ENCODE peak calls at places on chromosomes 6 and 20, in four cellular contexts. One of them, this sample, is unnamed.

GRCh38 chr6:48835421-48835958 is 627.6 kb downstream of the MMUT start:
- DNase-seq in HepG2: no peak
- DNase-seq in SK-N-SH: no peak
- DNase-seq in H1: no peak
- DNase-seq in this sample: no peak

GRCh38 chr6:11429577-11429976 is 108.0 kb upstream of the TMEM170B start:
- DNase-seq in HepG2: no peak
- DNase-seq in SK-N-SH: no peak
- DNase-seq in H1: no peak
- DNase-seq in this sample: no peak

GRCh38 chr6:52325695-52326471 is 36.1 kb upstream of the PAQR8 start:
- DNase-seq in HepG2: peak
- DNase-seq in SK-N-SH: no peak
- DNase-seq in H1: peak
- DNase-seq in this sample: no peak

GRCh38 chr6:26420607-26421235 is 18.6 kb downstream of the BTN3A1 start:
- DNase-seq in HepG2: peak
- DNase-seq in SK-N-SH: peak
- DNase-seq in H1: no peak
- DNase-seq in this sample: no peak

GRCh38 chr20:36193937-36194712 is 39.6 kb downstream of the EPB41L1 start:
- DNase-seq in HepG2: no peak
- DNase-seq in SK-N-SH: no peak
- DNase-seq in H1: no peak
- DNase-seq in this sample: no peak

GRCh38 chr6:35048031-35048613 is 93.0 kb downstream of the TCP11 start:
- DNase-seq in HepG2: no peak
- DNase-seq in SK-N-SH: peak
- DNase-seq in H1: no peak
- DNase-seq in this sample: no peak

GRCh38 chr20:4666001-4666470 is 55.7 kb upstream of the PRND start:
- DNase-seq in HepG2: no peak
- DNase-seq in SK-N-SH: no peak
- DNase-seq in H1: no peak
- DNase-seq in this sample: no peak

GRCh38 chr6:111592726-111593515 is 12.8 kb downstream of the TRAF3IP2 start:
- DNase-seq in HepG2: no peak
- DNase-seq in SK-N-SH: peak
- DNase-seq in H1: no peak
- DNase-seq in this sample: no peak

GRCh38 chr6:11586117-11586516 is 48.6 kb downstream of the TMEM170B start:
- DNase-seq in HepG2: no peak
- DNase-seq in SK-N-SH: no peak
- DNase-seq in H1: no peak
- DNase-seq in this sample: no peak

GRCh38 chr6:79713701-79714322 is 82.7 kb downstream of the SH3BGRL2 start:
- DNase-seq in HepG2: peak
- DNase-seq in SK-N-SH: peak
- DNase-seq in H1: no peak
- DNase-seq in this sample: no peak

GRCh38 chr6:142763205-142763604 is 181.8 kb downstream of the HIVEP2 start:
- DNase-seq in HepG2: no peak
- DNase-seq in SK-N-SH: no peak
- DNase-seq in H1: no peak
- DNase-seq in this sample: no peak

GRCh38 chr6:149015877-149016525 is 269.2 kb downstream of the UST start:
- DNase-seq in HepG2: no peak
- DNase-seq in SK-N-SH: no peak
- DNase-seq in H1: no peak
- DNase-seq in this sample: no peak

GRCh38 chr6:32983964-32984638 is 15.7 kb downstream of the BRD2 start:
- DNase-seq in HepG2: no peak
- DNase-seq in SK-N-SH: no peak
- DNase-seq in H1: no peak
- DNase-seq in this sample: no peak

GRCh38 chr6:18153311-18153703 is 1.6 kb downstream of the TPMT start:
- DNase-seq in HepG2: no peak
- DNase-seq in SK-N-SH: no peak
- DNase-seq in H1: no peak
- DNase-seq in this sample: no peak

GRCh38 chr6:7469696-7470095 is 71.8 kb upstream of the DSP start:
- DNase-seq in HepG2: no peak
- DNase-seq in SK-N-SH: no peak
- DNase-seq in H1: no peak
- DNase-seq in this sample: no peak

GRCh38 chr20:61253640-61254511 is 1.8 kb downstream of the CDH4 start:
- DNase-seq in HepG2: no peak
- DNase-seq in SK-N-SH: peak
- DNase-seq in H1: no peak
- DNase-seq in this sample: no peak

GRCh38 chr6:136403166-136403980 is 113.7 kb upstream of the BCLAF1 start:
- DNase-seq in HepG2: no peak
- DNase-seq in SK-N-SH: no peak
- DNase-seq in H1: no peak
- DNase-seq in this sample: no peak

GRCh38 chr6:781350-781961 is 88.5 kb upstream of the EXOC2 start:
- DNase-seq in HepG2: no peak
- DNase-seq in SK-N-SH: no peak
- DNase-seq in H1: no peak
- DNase-seq in this sample: no peak

GRCh38 chr6:136749359-136749758 is 42.9 kb downstream of the MAP3K5 start:
- DNase-seq in HepG2: no peak
- DNase-seq in SK-N-SH: no peak
- DNase-seq in H1: no peak
- DNase-seq in this sample: no peak

GRCh38 chr6:5737460-5737859 is 269.3 kb downstream of the NRN1 start:
- DNase-seq in HepG2: no peak
- DNase-seq in SK-N-SH: no peak
- DNase-seq in H1: no peak
- DNase-seq in this sample: no peak

GRCh38 chr20:1965520-1966278 is 28.2 kb downstream of the PDYN start:
- DNase-seq in HepG2: peak
- DNase-seq in SK-N-SH: peak
- DNase-seq in H1: peak
- DNase-seq in this sample: peak

GRCh38 chr20:1968958-1969357 is 24.9 kb downstream of the PDYN start:
- DNase-seq in HepG2: no peak
- DNase-seq in SK-N-SH: no peak
- DNase-seq in H1: no peak
- DNase-seq in this sample: no peak

GRCh38 chr20:1961374-1961773 is 32.5 kb downstream of the PDYN start:
- DNase-seq in HepG2: no peak
- DNase-seq in SK-N-SH: no peak
- DNase-seq in H1: no peak
- DNase-seq in this sample: no peak

GRCh38 chr20:1964061-1964460 is 29.8 kb downstream of the PDYN start:
- DNase-seq in HepG2: no peak
- DNase-seq in SK-N-SH: no peak
- DNase-seq in H1: no peak
- DNase-seq in this sample: no peak

GRCh38 chr20:1964659-1965405 is 29.0 kb downstream of the PDYN start:
- DNase-seq in HepG2: no peak
- DNase-seq in SK-N-SH: no peak
- DNase-seq in H1: no peak
- DNase-seq in this sample: no peak
- TF ChIP-seq CHD2 in HepG2: no peak
- TF ChIP-seq CHD2 in SK-N-SH: no peak
- TF ChIP-seq CHD2 in H1: no peak
- TF ChIP-seq CHD2 in this sample: no peak

DNA sequence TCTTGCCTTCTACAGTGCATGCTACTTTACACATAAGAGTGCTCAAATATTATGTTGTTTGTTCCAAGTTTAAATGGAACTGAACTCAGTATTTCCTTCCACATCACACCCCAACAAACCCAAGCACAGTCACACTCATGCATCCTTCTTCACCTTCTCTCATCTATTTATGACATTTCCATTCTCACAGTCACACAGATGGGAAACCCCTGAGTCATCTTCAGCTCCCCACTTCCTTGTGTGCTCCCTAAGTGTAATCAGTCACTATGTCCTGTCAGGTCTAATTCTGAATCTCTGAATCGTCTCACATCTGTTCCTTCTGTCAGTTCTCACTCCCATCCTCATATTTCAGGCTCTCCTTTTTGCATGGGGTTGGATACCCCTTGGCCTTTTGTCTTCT is 96.0 kb downstream of the RIMS1 start:
- DNase-seq in HepG2: no peak
- DNase-seq in SK-N-SH: no peak
- DNase-seq in H1: no peak
- DNase-seq in this sample: peak
- TF ChIP-seq TCF12 in HepG2: no peak
- TF ChIP-seq TCF12 in SK-N-SH: no peak
- TF ChIP-seq TCF12 in H1: no peak
- TF ChIP-seq TCF12 in this sample: no peak

GRCh38 chr6:2498224-2498623 is 252.5 kb downstream of the MYLK4 start:
- DNase-seq in HepG2: no peak
- DNase-seq in SK-N-SH: no peak
- DNase-seq in H1: no peak
- DNase-seq in this sample: no peak
- TF ChIP-seq CHD2 in HepG2: no peak
- TF ChIP-seq CHD2 in SK-N-SH: no peak
- TF ChIP-seq CHD2 in H1: no peak
- TF ChIP-seq CHD2 in this sample: no peak

GRCh38 chr6:150078788-150079187 is 9.9 kb upstream of the ULBP3 start:
- DNase-seq in HepG2: no peak
- DNase-seq in SK-N-SH: no peak
- DNase-seq in H1: no peak
- DNase-seq in this sample: no peak
- TF ChIP-seq TCF12 in HepG2: no peak
- TF ChIP-seq TCF12 in SK-N-SH: peak
- TF ChIP-seq TCF12 in H1: no peak
- TF ChIP-seq TCF12 in this sample: no peak

GRCh38 chr20:50312002-50312681 is 121.5 kb downstream of the CEBPB start:
- DNase-seq in HepG2: no peak
- DNase-seq in SK-N-SH: no peak
- DNase-seq in H1: no peak
- DNase-seq in this sample: no peak

GRCh38 chr20:50311308-50312001 is 120.8 kb downstream of the CEBPB start:
- DNase-seq in HepG2: no peak
- DNase-seq in SK-N-SH: no peak
- DNase-seq in H1: no peak
- DNase-seq in this sample: no peak

GRCh38 chr20:50313223-50313820 is 122.7 kb downstream of the CEBPB start:
- DNase-seq in HepG2: no peak
- DNase-seq in SK-N-SH: no peak
- DNase-seq in H1: no peak
- DNase-seq in this sample: no peak

GRCh38 chr20:50313827-50314226 is 123.2 kb downstream of the CEBPB start:
- DNase-seq in HepG2: no peak
- DNase-seq in SK-N-SH: no peak
- DNase-seq in H1: no peak
- DNase-seq in this sample: no peak

GRCh38 chr20:50312682-50313187 is 122.1 kb downstream of the CEBPB start:
- DNase-seq in HepG2: no peak
- DNase-seq in SK-N-SH: no peak
- DNase-seq in H1: no peak
- DNase-seq in this sample: no peak
- TF ChIP-seq CHD2 in HepG2: no peak
- TF ChIP-seq CHD2 in SK-N-SH: no peak
- TF ChIP-seq CHD2 in H1: no peak
- TF ChIP-seq CHD2 in this sample: no peak

DNA sequence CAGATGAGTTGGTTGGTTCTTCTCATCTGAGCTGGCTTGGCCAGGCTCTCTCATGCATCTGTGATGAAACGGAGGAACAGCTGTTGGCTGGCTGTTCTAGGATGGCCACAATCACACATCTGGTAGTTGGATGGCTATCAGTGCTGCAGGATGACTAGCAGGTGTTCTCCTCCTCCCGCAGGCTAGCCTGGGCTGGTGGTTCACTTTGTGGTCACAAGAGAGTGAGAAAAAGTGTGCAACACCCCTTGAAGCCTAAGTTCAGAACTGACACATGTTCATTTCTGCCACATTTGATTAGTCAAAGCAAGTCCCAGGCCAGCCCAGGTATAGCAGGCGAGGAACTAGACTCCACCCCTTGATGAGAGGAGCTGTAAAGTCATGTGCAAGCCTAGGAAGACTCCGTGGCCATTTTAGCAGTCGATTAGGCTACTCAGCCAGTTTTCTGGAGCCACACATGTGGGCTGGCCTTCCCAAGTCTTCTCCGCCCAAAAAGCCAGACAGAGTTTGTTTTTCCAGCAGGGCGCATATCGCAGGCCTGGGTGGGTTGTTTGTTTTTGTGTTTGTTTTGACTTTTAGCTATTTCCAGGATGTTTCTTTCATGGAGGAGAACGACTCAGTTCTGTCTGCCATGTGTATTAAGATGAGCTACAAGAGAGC is 120.8 kb downstream of the ISM1 start:
- DNase-seq in HepG2: no peak
- DNase-seq in SK-N-SH: no peak
- DNase-seq in H1: no peak
- DNase-seq in this sample: no peak
- TF ChIP-seq TCF12 in HepG2: no peak
- TF ChIP-seq TCF12 in SK-N-SH: no peak
- TF ChIP-seq TCF12 in H1: no peak
- TF ChIP-seq TCF12 in this sample: peak

GRCh38 chr6:83536647-83537589 is 24.6 kb downstream of the PRSS35 start:
- DNase-seq in HepG2: no peak
- DNase-seq in SK-N-SH: no peak
- DNase-seq in H1: no peak
- DNase-seq in this sample: no peak
- TF ChIP-seq CHD2 in HepG2: no peak
- TF ChIP-seq CHD2 in SK-N-SH: no peak
- TF ChIP-seq CHD2 in H1: no peak
- TF ChIP-seq CHD2 in this sample: no peak

This sample was measured in GM12878.